ENCODE peak calls at places on chromosomes 4 and X, in eight cellular contexts. One of them, this sample, is unnamed.
A peak's percentile ranks its signal among the peaks of the same experiment; 100 is the strongest.

GRCh38 chr4:148415500-148415899 is 26.7 kb downstream of the NR3C2 start:
- DNase-seq in coronary artery: no peak
- DNase-seq in CD4-positive, alpha-beta memory T cell: no peak
- DNase-seq in activated CD4-positive, alpha-beta T cell treated with anti-CD3 and anti-CD28 coated beads, Interleukin-2, amount 50 U/mL, for 4 hours: no peak
- DNase-seq in activated effector memory CD4-positive, alpha-beta T cell treated with anti-CD3 and anti-CD28 coated beads, Interleukin-2, amount 50 U/mL, for 16 hours: no peak
- DNase-seq in stimulated activated naive CD4-positive, alpha-beta T cell: no peak
- DNase-seq in GM10248: no peak
- DNase-seq in Peyer's patch: no peak
- DNase-seq in this sample: no peak

GRCh38 chrX:17374619-17375360 is at the start of gene NHS:
- DNase-seq in GM10248: no peak
- DNase-seq in CD4-positive, alpha-beta memory T cell: no peak
- DNase-seq in activated CD4-positive, alpha-beta T cell treated with anti-CD3 and anti-CD28 coated beads, Interleukin-2, amount 50 U/mL, for 4 hours: no peak
- DNase-seq in stimulated activated naive CD4-positive, alpha-beta T cell: no peak
- DNase-seq in activated effector memory CD4-positive, alpha-beta T cell treated with anti-CD3 and anti-CD28 coated beads, Interleukin-2, amount 50 U/mL, for 16 hours: no peak
- DNase-seq in coronary artery: peak; percentile 82
- DNase-seq in Peyer's patch: peak; percentile 73
- DNase-seq in this sample: peak; percentile 70

GRCh38 chrX:3493605-3494004 is 147.2 kb upstream of the MXRA5 start:
- DNase-seq in activated CD4-positive, alpha-beta T cell treated with anti-CD3 and anti-CD28 coated beads, Interleukin-2, amount 50 U/mL, for 4 hours: no peak
- DNase-seq in activated effector memory CD4-positive, alpha-beta T cell treated with anti-CD3 and anti-CD28 coated beads, Interleukin-2, amount 50 U/mL, for 16 hours: no peak
- DNase-seq in stimulated activated naive CD4-positive, alpha-beta T cell: no peak
- DNase-seq in coronary artery: no peak
- DNase-seq in GM10248: no peak
- DNase-seq in CD4-positive, alpha-beta memory T cell: no peak
- DNase-seq in Peyer's patch: no peak
- DNase-seq in this sample: no peak

GRCh38 chrX:130216312-130216711 is 44.5 kb downstream of the RAB33A start:
- DNase-seq in activated CD4-positive, alpha-beta T cell treated with anti-CD3 and anti-CD28 coated beads, Interleukin-2, amount 50 U/mL, for 4 hours: no peak
- DNase-seq in CD4-positive, alpha-beta memory T cell: no peak
- DNase-seq in activated effector memory CD4-positive, alpha-beta T cell treated with anti-CD3 and anti-CD28 coated beads, Interleukin-2, amount 50 U/mL, for 16 hours: no peak
- DNase-seq in GM10248: no peak
- DNase-seq in Peyer's patch: no peak
- DNase-seq in coronary artery: no peak
- DNase-seq in stimulated activated naive CD4-positive, alpha-beta T cell: no peak
- DNase-seq in this sample: no peak

GRCh38 chr4:57055873-57056272 is 54.3 kb downstream of the IGFBP7 start:
- DNase-seq in coronary artery: no peak
- DNase-seq in CD4-positive, alpha-beta memory T cell: no peak
- DNase-seq in stimulated activated naive CD4-positive, alpha-beta T cell: no peak
- DNase-seq in activated CD4-positive, alpha-beta T cell treated with anti-CD3 and anti-CD28 coated beads, Interleukin-2, amount 50 U/mL, for 4 hours: no peak
- DNase-seq in Peyer's patch: no peak
- DNase-seq in activated effector memory CD4-positive, alpha-beta T cell treated with anti-CD3 and anti-CD28 coated beads, Interleukin-2, amount 50 U/mL, for 16 hours: no peak
- DNase-seq in GM10248: no peak
- DNase-seq in this sample: no peak

GRCh38 chr4:144748814-144749555 is 103.0 kb downstream of the HHIP start:
- DNase-seq in activated CD4-positive, alpha-beta T cell treated with anti-CD3 and anti-CD28 coated beads, Interleukin-2, amount 50 U/mL, for 4 hours: no peak
- DNase-seq in coronary artery: no peak
- DNase-seq in stimulated activated naive CD4-positive, alpha-beta T cell: no peak
- DNase-seq in CD4-positive, alpha-beta memory T cell: no peak
- DNase-seq in GM10248: no peak
- DNase-seq in Peyer's patch: no peak
- DNase-seq in activated effector memory CD4-positive, alpha-beta T cell treated with anti-CD3 and anti-CD28 coated beads, Interleukin-2, amount 50 U/mL, for 16 hours: no peak
- DNase-seq in this sample: no peak

GRCh38 chrX:123570011-123570590 is 162.8 kb downstream of the THOC2 start:
- DNase-seq in CD4-positive, alpha-beta memory T cell: no peak
- DNase-seq in coronary artery: no peak
- DNase-seq in stimulated activated naive CD4-positive, alpha-beta T cell: no peak
- DNase-seq in activated CD4-positive, alpha-beta T cell treated with anti-CD3 and anti-CD28 coated beads, Interleukin-2, amount 50 U/mL, for 4 hours: no peak
- DNase-seq in activated effector memory CD4-positive, alpha-beta T cell treated with anti-CD3 and anti-CD28 coated beads, Interleukin-2, amount 50 U/mL, for 16 hours: no peak
- DNase-seq in GM10248: no peak
- DNase-seq in Peyer's patch: no peak
- DNase-seq in this sample: no peak

GRCh38 chr4:69095301-69095731 is 958 bp upstream of the UGT2B7 start:
- DNase-seq in GM10248: no peak
- DNase-seq in activated CD4-positive, alpha-beta T cell treated with anti-CD3 and anti-CD28 coated beads, Interleukin-2, amount 50 U/mL, for 4 hours: no peak
- DNase-seq in CD4-positive, alpha-beta memory T cell: no peak
- DNase-seq in stimulated activated naive CD4-positive, alpha-beta T cell: no peak
- DNase-seq in activated effector memory CD4-positive, alpha-beta T cell treated with anti-CD3 and anti-CD28 coated beads, Interleukin-2, amount 50 U/mL, for 16 hours: no peak
- DNase-seq in Peyer's patch: no peak
- DNase-seq in coronary artery: no peak
- DNase-seq in this sample: no peak

GRCh38 chr4:44861756-44862155 is 135.4 kb upstream of the GNPDA2 start:
- DNase-seq in coronary artery: no peak
- DNase-seq in activated effector memory CD4-positive, alpha-beta T cell treated with anti-CD3 and anti-CD28 coated beads, Interleukin-2, amount 50 U/mL, for 16 hours: no peak
- DNase-seq in activated CD4-positive, alpha-beta T cell treated with anti-CD3 and anti-CD28 coated beads, Interleukin-2, amount 50 U/mL, for 4 hours: no peak
- DNase-seq in stimulated activated naive CD4-positive, alpha-beta T cell: no peak
- DNase-seq in Peyer's patch: no peak
- DNase-seq in GM10248: no peak
- DNase-seq in CD4-positive, alpha-beta memory T cell: no peak
- DNase-seq in this sample: no peak

GRCh38 chrX:13748486-13748885 is 13.9 kb downstream of the OFD1 start:
- DNase-seq in CD4-positive, alpha-beta memory T cell: no peak
- DNase-seq in stimulated activated naive CD4-positive, alpha-beta T cell: no peak
- DNase-seq in activated CD4-positive, alpha-beta T cell treated with anti-CD3 and anti-CD28 coated beads, Interleukin-2, amount 50 U/mL, for 4 hours: no peak
- DNase-seq in GM10248: no peak
- DNase-seq in coronary artery: no peak
- DNase-seq in activated effector memory CD4-positive, alpha-beta T cell treated with anti-CD3 and anti-CD28 coated beads, Interleukin-2, amount 50 U/mL, for 16 hours: no peak
- DNase-seq in Peyer's patch: no peak
- DNase-seq in this sample: no peak

GRCh38 chrX:44459501-44459900 is 83.2 kb downstream of the FUNDC1 start:
- DNase-seq in coronary artery: no peak
- DNase-seq in CD4-positive, alpha-beta memory T cell: no peak
- DNase-seq in GM10248: no peak
- DNase-seq in stimulated activated naive CD4-positive, alpha-beta T cell: no peak
- DNase-seq in activated CD4-positive, alpha-beta T cell treated with anti-CD3 and anti-CD28 coated beads, Interleukin-2, amount 50 U/mL, for 4 hours: no peak
- DNase-seq in Peyer's patch: no peak
- DNase-seq in activated effector memory CD4-positive, alpha-beta T cell treated with anti-CD3 and anti-CD28 coated beads, Interleukin-2, amount 50 U/mL, for 16 hours: no peak
- DNase-seq in this sample: no peak

GRCh38 chr4:81085291-81085690 is 54.8 kb downstream of the BMP3 start:
- DNase-seq in CD4-positive, alpha-beta memory T cell: no peak
- DNase-seq in stimulated activated naive CD4-positive, alpha-beta T cell: no peak
- DNase-seq in GM10248: no peak
- DNase-seq in activated effector memory CD4-positive, alpha-beta T cell treated with anti-CD3 and anti-CD28 coated beads, Interleukin-2, amount 50 U/mL, for 16 hours: no peak
- DNase-seq in coronary artery: no peak
- DNase-seq in activated CD4-positive, alpha-beta T cell treated with anti-CD3 and anti-CD28 coated beads, Interleukin-2, amount 50 U/mL, for 4 hours: no peak
- DNase-seq in Peyer's patch: no peak
- DNase-seq in this sample: no peak

GRCh38 chr4:156255608-156256007 is 301.9 kb upstream of the CTSO start:
- DNase-seq in stimulated activated naive CD4-positive, alpha-beta T cell: no peak
- DNase-seq in coronary artery: no peak
- DNase-seq in Peyer's patch: no peak
- DNase-seq in CD4-positive, alpha-beta memory T cell: no peak
- DNase-seq in activated CD4-positive, alpha-beta T cell treated with anti-CD3 and anti-CD28 coated beads, Interleukin-2, amount 50 U/mL, for 4 hours: no peak
- DNase-seq in activated effector memory CD4-positive, alpha-beta T cell treated with anti-CD3 and anti-CD28 coated beads, Interleukin-2, amount 50 U/mL, for 16 hours: no peak
- DNase-seq in GM10248: no peak
- DNase-seq in this sample: no peak

GRCh38 chrX:134607523-134607922 is 50.7 kb downstream of the PLAC1 start:
- DNase-seq in GM10248: no peak
- DNase-seq in activated effector memory CD4-positive, alpha-beta T cell treated with anti-CD3 and anti-CD28 coated beads, Interleukin-2, amount 50 U/mL, for 16 hours: no peak
- DNase-seq in stimulated activated naive CD4-positive, alpha-beta T cell: no peak
- DNase-seq in CD4-positive, alpha-beta memory T cell: no peak
- DNase-seq in Peyer's patch: no peak
- DNase-seq in activated CD4-positive, alpha-beta T cell treated with anti-CD3 and anti-CD28 coated beads, Interleukin-2, amount 50 U/mL, for 4 hours: no peak
- DNase-seq in coronary artery: no peak
- DNase-seq in this sample: no peak

GRCh38 chr4:6777636-6778281 is 4.8 kb upstream of the KIAA0232 start:
- DNase-seq in Peyer's patch: no peak
- DNase-seq in activated CD4-positive, alpha-beta T cell treated with anti-CD3 and anti-CD28 coated beads, Interleukin-2, amount 50 U/mL, for 4 hours: no peak
- DNase-seq in GM10248: no peak
- DNase-seq in CD4-positive, alpha-beta memory T cell: no peak
- DNase-seq in stimulated activated naive CD4-positive, alpha-beta T cell: no peak
- DNase-seq in coronary artery: no peak
- DNase-seq in activated effector memory CD4-positive, alpha-beta T cell treated with anti-CD3 and anti-CD28 coated beads, Interleukin-2, amount 50 U/mL, for 16 hours: peak; percentile 62
- DNase-seq in this sample: no peak

GRCh38 chrX:120365320-120365719 is 3.4 kb downstream of the ATP1B4 start:
- DNase-seq in CD4-positive, alpha-beta memory T cell: peak; percentile 21
- DNase-seq in activated CD4-positive, alpha-beta T cell treated with anti-CD3 and anti-CD28 coated beads, Interleukin-2, amount 50 U/mL, for 4 hours: peak; percentile 18
- DNase-seq in activated effector memory CD4-positive, alpha-beta T cell treated with anti-CD3 and anti-CD28 coated beads, Interleukin-2, amount 50 U/mL, for 16 hours: peak; percentile 80
- DNase-seq in GM10248: peak; percentile 32
- DNase-seq in Peyer's patch: peak; percentile 54
- DNase-seq in coronary artery: no peak
- DNase-seq in stimulated activated naive CD4-positive, alpha-beta T cell: no peak
- DNase-seq in this sample: peak; percentile 47

GRCh38 chr4:35423104-35423503 is 821.2 kb downstream of the ARAP2 start:
- DNase-seq in coronary artery: no peak
- DNase-seq in Peyer's patch: no peak
- DNase-seq in stimulated activated naive CD4-positive, alpha-beta T cell: no peak
- DNase-seq in GM10248: no peak
- DNase-seq in CD4-positive, alpha-beta memory T cell: no peak
- DNase-seq in activated effector memory CD4-positive, alpha-beta T cell treated with anti-CD3 and anti-CD28 coated beads, Interleukin-2, amount 50 U/mL, for 16 hours: no peak
- DNase-seq in activated CD4-positive, alpha-beta T cell treated with anti-CD3 and anti-CD28 coated beads, Interleukin-2, amount 50 U/mL, for 4 hours: no peak
- DNase-seq in this sample: no peak

GRCh38 chr4:103996637-103997036 is 276.9 kb upstream of the TACR3 start:
- DNase-seq in Peyer's patch: no peak
- DNase-seq in activated CD4-positive, alpha-beta T cell treated with anti-CD3 and anti-CD28 coated beads, Interleukin-2, amount 50 U/mL, for 4 hours: no peak
- DNase-seq in stimulated activated naive CD4-positive, alpha-beta T cell: no peak
- DNase-seq in CD4-positive, alpha-beta memory T cell: no peak
- DNase-seq in coronary artery: no peak
- DNase-seq in activated effector memory CD4-positive, alpha-beta T cell treated with anti-CD3 and anti-CD28 coated beads, Interleukin-2, amount 50 U/mL, for 16 hours: no peak
- DNase-seq in GM10248: no peak
- DNase-seq in this sample: no peak

GRCh38 chr4:36280555-36280954 is 861 bp upstream of the DTHD1 start:
- DNase-seq in coronary artery: no peak
- DNase-seq in activated CD4-positive, alpha-beta T cell treated with anti-CD3 and anti-CD28 coated beads, Interleukin-2, amount 50 U/mL, for 4 hours: no peak
- DNase-seq in Peyer's patch: no peak
- DNase-seq in GM10248: no peak
- DNase-seq in stimulated activated naive CD4-positive, alpha-beta T cell: no peak
- DNase-seq in activated effector memory CD4-positive, alpha-beta T cell treated with anti-CD3 and anti-CD28 coated beads, Interleukin-2, amount 50 U/mL, for 16 hours: no peak
- DNase-seq in CD4-positive, alpha-beta memory T cell: no peak
- DNase-seq in this sample: no peak

GRCh38 chr4:70709551-70710080 is 12.1 kb upstream of the RUFY3 start:
- DNase-seq in CD4-positive, alpha-beta memory T cell: no peak
- DNase-seq in Peyer's patch: no peak
- DNase-seq in GM10248: no peak
- DNase-seq in activated CD4-positive, alpha-beta T cell treated with anti-CD3 and anti-CD28 coated beads, Interleukin-2, amount 50 U/mL, for 4 hours: no peak
- DNase-seq in stimulated activated naive CD4-positive, alpha-beta T cell: no peak
- DNase-seq in coronary artery: no peak
- DNase-seq in activated effector memory CD4-positive, alpha-beta T cell treated with anti-CD3 and anti-CD28 coated beads, Interleukin-2, amount 50 U/mL, for 16 hours: no peak
- DNase-seq in this sample: no peak

This sample was measured in colonic mucosa.